ENCODE peak calls at places on chromosome 12, in six cellular contexts. J, A, R, X, M and K are unnamed samples.

GRCh38 chr12:75725505-75726120 is 214.2 kb upstream of the KRR1 start:
- DNase-seq in M (no peak), J (no peak), A (peak; percentile 73), X (no peak), R (peak; percentile 87), K (no peak)

GRCh38 chr12:113007166-113007565 is 28.8 kb downstream of the OAS2 start:
- DNase-seq in A (peak; percentile 20), R (peak; percentile 52), J (no peak), M (no peak), X (no peak), K (no peak)

GRCh38 chr12:80692114-80692513 is 15.3 kb upstream of the MYF6 start:
- DNase-seq in X (no peak), J (no peak), M (no peak), R (no peak), A (no peak), K (no peak)

GRCh38 chr12:67002711-67003110 is 266.4 kb upstream of the CAND1 start:
- DNase-seq in R (peak; percentile 52), X (no peak), A (no peak), J (no peak), M (no peak), K (no peak)

GRCh38 chr12:24948816-24949722 is at the start of gene BCAT1:
- DNase-seq in X (peak; percentile 54), J (peak; percentile 70), R (no peak), M (peak; percentile 91), A (peak; percentile 89), K (peak; percentile 79)

GRCh38 chr12:50026691-50027090 is 1.4 kb upstream of the RACGAP1 start:
- DNase-seq in M (no peak), A (no peak), R (no peak), X (no peak), J (no peak), K (no peak)

GRCh38 chr12:38025916-38026315 is 290.7 kb upstream of the ALG10B start:
- DNase-seq in A (no peak), J (no peak), R (no peak), M (no peak), X (no peak), K (no peak)

GRCh38 chr12:49626169-49626835 is 2.9 kb downstream of the PRPF40B start:
- DNase-seq in J (no peak), M (no peak), R (peak; percentile 11), X (no peak), A (peak; percentile 53), K (no peak)

GRCh38 chr12:127245437-127245836 is 1021.5 kb upstream of the TMEM132C start:
- DNase-seq in M (no peak), R (peak; percentile 69), J (no peak), A (no peak), X (no peak), K (no peak)

GRCh38 chr12:12094481-12094880 is 23.7 kb downstream of the BCL2L14 start:
- DNase-seq in X (no peak), R (no peak), J (no peak), M (no peak), A (peak; percentile 50), K (no peak)

GRCh38 chr12:3122841-3123678 is 45.9 kb downstream of the TSPAN9 start:
- DNase-seq in X (no peak), A (peak; percentile 37), J (no peak), M (no peak), R (peak; percentile 74), K (peak; percentile 82)

GRCh38 chr12:12908252-12908651 is 16.9 kb downstream of the GPRC5A start:
- DNase-seq in X (no peak), A (no peak), M (no peak), J (no peak), R (no peak), K (no peak)

GRCh38 chr12:7927470-7927869 is 8.5 kb downstream of the SLC2A3 start:
- DNase-seq in A (no peak), R (no peak), J (no peak), M (no peak), X (no peak), K (no peak)

GRCh38 chr12:102642199-102642598 is 161.8 kb upstream of the IGF1 start:
- DNase-seq in X (no peak), R (no peak), A (peak; percentile 22), J (no peak), M (no peak), K (no peak)

GRCh38 chr12:3129301-3130052 is 52.3 kb downstream of the TSPAN9 start:
- DNase-seq in A (peak; percentile 71), M (no peak), R (no peak), X (no peak), J (no peak), K (no peak)

GRCh38 chr12:121442028-121442948 is 42.4 kb downstream of the RNF34 start:
- DNase-seq in J (no peak), M (peak; percentile 64), X (no peak), A (no peak), R (no peak), K (no peak)

GRCh38 chr12:9404469-9405260 is 196.5 kb upstream of the PZP start:
- DNase-seq in M (no peak), J (no peak), R (no peak), X (no peak), A (no peak), K (peak; percentile 47)

GRCh38 chr12:127133675-127134335 is 1133.2 kb upstream of the TMEM132C start:
- DNase-seq in R (peak; percentile 35), M (no peak), A (no peak), X (no peak), J (no peak), K (no peak)

GRCh38 chr12:40515041-40515825 is 177.0 kb upstream of the CNTN1 start:
- DNase-seq in M (no peak), X (no peak), R (no peak), A (no peak), J (no peak), K (no peak)

GRCh38 chr12:97568336-97569180 is 106.0 kb downstream of the RMST start:
- DNase-seq in X (no peak), J (no peak), A (no peak), M (no peak), R (peak; percentile 96), K (no peak)

GRCh38 chr12:112183141-112183581 is 57.8 kb downstream of the TRAFD1 start:
- DNase-seq in A (no peak), X (no peak), M (no peak), R (no peak), J (no peak), K (no peak)

GRCh38 chr12:124481772-124482566 is 85.4 kb downstream of the NCOR2 start:
- DNase-seq in A (no peak), M (no peak), J (no peak), X (no peak), R (no peak), K (peak; percentile 39)

GRCh38 chr12:124478985-124479645 is 88.3 kb downstream of the NCOR2 start:
- DNase-seq in M (no peak), A (no peak), X (no peak), J (no peak), R (no peak), K (peak; percentile 13)

GRCh38 chr12:124481257-124481750 is 86.1 kb downstream of the NCOR2 start:
- DNase-seq in X (no peak), J (no peak), A (no peak), M (no peak), R (peak; percentile 21), K (peak; percentile 13)

GRCh38 chr12:124479680-124480468 is 87.5 kb downstream of the NCOR2 start:
- DNase-seq in M (no peak), R (no peak), X (no peak), J (no peak), A (no peak), K (peak; percentile 26)

GRCh38 chr12:124480469-124481256 is 86.7 kb downstream of the NCOR2 start:
- DNase-seq in X (peak; percentile 72), M (no peak), J (no peak), R (peak; percentile 87), A (peak; percentile 87), K (peak; percentile 90)
- H3K9me3 ChIP-seq in X (no peaks in the 10 kb centered on the region), M (no peaks in the 10 kb centered on the region), J (no peaks in the 10 kb centered on the region), R (no peaks in the 10 kb centered on the region), A (no peaks in the 10 kb centered on the region), K (no peaks in the 10 kb centered on the region)

DNA sequence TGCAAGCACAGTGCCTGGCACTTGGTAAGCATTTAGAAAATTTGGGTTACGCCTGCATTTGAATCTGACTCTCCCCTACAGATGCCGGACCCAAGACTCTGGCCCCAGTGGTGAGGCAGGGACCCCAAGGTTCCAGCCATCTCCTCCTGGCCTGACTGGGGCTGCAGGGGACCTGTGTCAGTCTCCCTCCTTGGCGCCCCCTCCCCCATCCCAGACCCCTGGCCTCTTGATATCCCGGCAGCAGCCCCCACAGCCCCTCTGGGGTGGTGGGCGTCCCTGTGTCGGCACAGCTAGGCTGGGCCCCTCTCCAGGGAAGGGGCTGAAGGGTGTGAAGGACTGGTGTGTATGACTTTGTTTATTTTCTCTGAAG is 25.1 kb upstream of the COL2A1 start:
- DNase-seq in X (no peak), R (no peak), A (no peak), M (no peak), J (no peak), K (no peak)
- H3K27me3 ChIP-seq in X (no peaks in the 10 kb centered on the region), R (no peaks in the 10 kb centered on the region), A (peaks cover 12% of the 10 kb centered on the region), M (no peaks in the 10 kb centered on the region), J (peaks cover 46% of the 10 kb centered on the region), K (no peaks in the 10 kb centered on the region)

GRCh38 chr12:129827102-129827873 is 76.5 kb downstream of the TMEM132D start:
- DNase-seq in X (no peak), A (no peak), R (no peak), M (no peak), J (no peak), K (no peak)

GRCh38 chr12:129819391-129819790 is 84.4 kb downstream of the TMEM132D start:
- DNase-seq in X (no peak), R (no peak), M (no peak), J (no peak), A (no peak), K (no peak)

GRCh38 chr12:129825316-129825715 is 78.5 kb downstream of the TMEM132D start:
- DNase-seq in A (no peak), J (no peak), M (no peak), X (no peak), R (no peak), K (no peak)

GRCh38 chr12:129826273-129826672 is 77.6 kb downstream of the TMEM132D start:
- DNase-seq in A (no peak), X (no peak), J (no peak), M (no peak), R (no peak), K (no peak)

GRCh38 chr12:129821964-129822363 is 81.9 kb downstream of the TMEM132D start:
- DNase-seq in M (no peak), R (no peak), A (no peak), X (no peak), J (no peak), K (no peak)
- H3K9me3 ChIP-seq in M (no peaks in the 10 kb centered on the region), R (no peaks in the 10 kb centered on the region), A (peaks cover 16% of the 10 kb centered on the region), X (peaks cover 15% of the 10 kb centered on the region), J (peaks cover 79% of the 10 kb centered on the region), K (no peaks in the 10 kb centered on the region)

DNA sequence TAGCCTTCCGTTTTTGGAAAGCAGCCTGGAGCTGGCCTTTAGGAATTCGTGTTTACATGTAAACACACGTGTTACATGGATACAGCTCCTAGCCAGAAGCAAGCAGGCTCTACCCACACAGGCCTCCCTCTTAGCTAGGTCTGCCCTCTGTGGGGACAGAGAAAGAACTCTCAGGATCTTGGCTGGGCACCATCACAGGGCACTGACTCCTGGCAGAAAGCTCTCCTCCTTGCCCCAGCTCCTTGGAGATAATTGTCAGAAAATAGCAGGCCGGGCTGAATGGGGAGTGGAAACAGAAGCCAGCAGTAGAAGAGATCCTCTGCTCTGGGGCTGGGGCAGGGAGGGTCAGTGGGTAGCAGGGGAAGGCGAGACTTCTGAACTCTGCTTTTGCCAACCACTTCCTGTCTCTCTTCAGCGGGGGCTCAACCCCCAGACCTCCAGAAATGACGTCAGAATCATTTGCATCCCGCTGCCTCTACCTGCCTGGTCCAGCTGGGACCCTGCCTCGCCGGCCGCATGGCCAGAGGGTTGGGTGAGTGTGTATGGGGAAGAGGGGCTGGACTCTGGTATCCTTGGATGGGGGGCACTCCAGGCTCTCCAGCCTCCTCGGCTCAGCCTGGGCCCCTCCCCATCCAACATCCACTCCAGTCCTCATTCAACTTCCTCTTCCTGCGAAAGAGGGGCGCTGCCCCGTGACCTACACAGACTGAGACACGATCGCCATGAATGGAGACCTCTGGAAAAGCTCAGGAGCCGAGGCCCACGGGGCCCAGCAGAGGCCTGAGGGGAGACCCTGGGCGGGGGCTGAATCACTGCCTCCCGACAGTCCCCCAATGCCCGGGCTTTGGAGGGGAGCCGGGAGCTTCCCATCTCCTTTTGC is 650 bp upstream of the HOXC4 start:
- DNase-seq in R (no peak), M (peak; percentile 56), A (peak; percentile 34), X (no peak), J (no peak), K (peak; percentile 64)
- H3K27me3 ChIP-seq in R (peaks cover 8% of the 10 kb centered on the region), M (peaks cover 75% of the 10 kb centered on the region), A (peaks cover 21% of the 10 kb centered on the region), X (no peaks in the 10 kb centered on the region), J (peaks cover 90% of the 10 kb centered on the region), K (peaks cover 3% of the 10 kb centered on the region)